ENCODE peak calls at places on chromosomes 12 and 14, in seven cellular contexts. O is NCI-H460; B is HFF-Myc; X is AG09309; M is NCI-H1105; V is HT-29; T is CD4-positive, CD25-positive, alpha-beta regulatory T cell. D is an unnamed sample.

GRCh38 chr12:132827763-132828703 is 636 bp downstream of the GOLGA3 start:
- DNase-seq in O (peak), B (no peak), X (peak), M (no peak), V (peak), T (no peak), D (peak)

GRCh38 chr12:93571360-93571853 is 1.1 kb upstream of the SOCS2 start:
- DNase-seq in O (peak), B (no peak), X (no peak), M (peak), V (no peak), T (peak), D (peak)

GRCh38 chr12:82858534-82858917 is 171.8 kb downstream of the TMTC2 start:
- DNase-seq in O (no peak), B (no peak), X (no peak), M (no peak), V (no peak), T (no peak), D (no peak)

GRCh38 chr14:51604078-51604477 is 47.6 kb upstream of the FRMD6 start:
- DNase-seq in O (no peak), B (peak), X (peak), M (no peak), V (no peak), T (no peak), D (no peak)

GRCh38 chr12:122880668-122881067 is 15.3 kb downstream of the VPS37B start:
- DNase-seq in O (no peak), B (no peak), X (no peak), M (no peak), V (no peak), T (no peak), D (peak)

GRCh38 chr12:121364657-121365265 is 12.6 kb upstream of the ANAPC5 start:
- DNase-seq in O (no peak), B (no peak), X (peak), M (no peak), V (no peak), T (no peak), D (no peak)

GRCh38 chr12:113464852-113465719 is 6.6 kb downstream of the LHX5 start:
- DNase-seq in O (no peak), B (no peak), X (no peak), M (no peak), V (no peak), T (no peak), D (peak)

GRCh38 chr14:67541448-67542387 is 8.6 kb downstream of the PLEKHH1 start:
- DNase-seq in O (no peak), B (no peak), X (no peak), M (no peak), V (peak), T (no peak), D (no peak)

GRCh38 chr14:75989134-75989533 is 3.6 kb downstream of the IFT43 start:
- DNase-seq in O (peak), B (no peak), X (peak), M (no peak), V (peak), T (no peak), D (no peak)

D was measured in DMS53.